ENCODE peak calls at places on chromosomes 13 and 19, in ten cellular contexts. O is amygdala; S is T-helper 2 cell; Q is RWPE1; E is H4; F is activated CD4-positive, CD25-positive, alpha-beta regulatory T cell; W is stimulated activated naive CD8-positive, alpha-beta T cell treated with anti-CD3 and anti-CD28 coated beads, Interleukin-15, amount 100 ng/mL, for 72 hours; R is fibroblast of pulmonary artery; T is mucosa of gallbladder; Z is HCT116. M is an unnamed sample.

GRCh38 chr13:96632536-96633320 is 361.5 kb downstream of the OXGR1 start:
- DNase-seq in O (no peak), S (no peak), Q (no peak), E (no peak), F (no peak), W (no peak), R (peak; percentile 23), T (no peak), Z (no peak), M (no peak)

GRCh38 chr13:85828094-85828684 is 29.0 kb upstream of the SLITRK6 start:
- DNase-seq in O (no peak), S (no peak), Q (peak; percentile 6), E (peak; percentile 4), F (no peak), W (no peak), R (peak; percentile 44), T (no peak), Z (peak; percentile 13), M (no peak)

GRCh38 chr13:101512650-101513049 is 60.2 kb downstream of the ITGBL1 start:
- DNase-seq in O (no peak), S (no peak), Q (no peak), E (no peak), F (no peak), W (no peak), R (peak; percentile 64), T (no peak), Z (no peak), M (no peak)

GRCh38 chr13:91185294-91185863 is 162.1 kb upstream of the MIR17HG start:
- DNase-seq in O (no peak), S (no peak), Q (peak; percentile 8), E (peak; percentile 17), F (no peak), W (no peak), R (peak; percentile 46), T (no peak), Z (peak; percentile 7), M (no peak)

GRCh38 chr19:2235396-2236284 is 489 bp downstream of the PLEKHJ1 start:
- DNase-seq in O (no peak), S (no peak), Q (no peak), E (no peak), F (no peak), W (peak; percentile 36), R (no peak), T (peak; percentile 51), Z (no peak), M (no peak)

GRCh38 chr19:53644061-53644816 is 12.4 kb downstream of the DPRX start:
- DNase-seq in O (no peak), S (no peak), Q (no peak), E (no peak), F (no peak), W (no peak), R (no peak), T (no peak), Z (no peak), M (no peak)

GRCh38 chr19:44570984-44571684 is 41.7 kb upstream of the CEACAM20 start:
- DNase-seq in O (no peak), S (peak; percentile 9), Q (peak; percentile 54), E (peak; percentile 39), F (no peak), W (peak; percentile 61), R (peak; percentile 91), T (peak; percentile 79), Z (peak; percentile 76), M (peak; percentile 49)

GRCh38 chr13:32491028-32491427 is 47.6 kb downstream of the N4BP2L2 start:
- DNase-seq in O (no peak), S (no peak), Q (no peak), E (no peak), F (no peak), W (no peak), R (no peak), T (no peak), Z (no peak), M (no peak)

GRCh38 chr19:31875550-31875949 is 469.9 kb upstream of the ZNF507 start:
- DNase-seq in O (no peak), S (no peak), Q (no peak), E (no peak), F (no peak), W (no peak), R (no peak), T (no peak), Z (no peak), M (no peak)

GRCh38 chr19:13838071-13838942 is 38.6 kb upstream of the NANOS3 start:
- DNase-seq in O (no peak), S (peak; percentile 15), Q (no peak), E (no peak), F (no peak), W (no peak), R (no peak), T (no peak), Z (no peak), M (no peak)

GRCh38 chr19:1237754-1238372 is at the start of gene CBARP:
- DNase-seq in O (no peak), S (no peak), Q (no peak), E (no peak), F (no peak), W (no peak), R (peak; percentile 32), T (no peak), Z (no peak), M (no peak)

GRCh38 chr13:23956106-23956505 is 58.8 kb upstream of the C1QTNF9B start:
- DNase-seq in O (no peak), S (no peak), Q (peak; percentile 77), E (peak; percentile 24), F (no peak), W (no peak), R (peak; percentile 41), T (peak; percentile 61), Z (peak; percentile 31), M (no peak)

GRCh38 chr13:67650471-67650870 is 420.3 kb upstream of the PCDH9 start:
- DNase-seq in O (no peak), S (no peak), Q (no peak), E (no peak), F (no peak), W (no peak), R (no peak), T (no peak), Z (no peak), M (no peak)

GRCh38 chr13:50993908-50994307 is 84.3 kb downstream of the RNASEH2B start:
- DNase-seq in O (no peak), S (no peak), Q (no peak), E (no peak), F (no peak), W (no peak), R (peak; percentile 81), T (no peak), Z (no peak), M (no peak)

GRCh38 chr19:32814624-32815023 is 54.9 kb downstream of the SLC7A9 start:
- DNase-seq in O (no peak), S (no peak), Q (no peak), E (no peak), F (no peak), W (no peak), R (no peak), T (no peak), Z (no peak), M (no peak)

GRCh38 chr19:33953592-33953991 is 156.9 kb downstream of the KCTD15 start:
- DNase-seq in O (no peak), S (no peak), Q (no peak), E (no peak), F (no peak), W (no peak), R (peak; percentile 3), T (no peak), Z (no peak), M (no peak)

GRCh38 chr13:66410314-66410713 is 819.8 kb downstream of the PCDH9 start:
- DNase-seq in O (no peak), S (no peak), Q (no peak), E (no peak), F (no peak), W (no peak), R (no peak), T (no peak), Z (no peak), M (no peak)

GRCh38 chr13:45851171-45851889 is at the start of gene SIAH3:
- DNase-seq in O (no peak), S (no peak), Q (no peak), E (no peak), F (no peak), W (peak; percentile 21), R (peak; percentile 18), T (no peak), Z (no peak), M (peak; percentile 18)

GRCh38 chr19:38683393-38684077 is 36.1 kb downstream of the ACTN4 start:
- DNase-seq in O (no peak), S (peak; percentile 48), Q (peak; percentile 94), E (peak; percentile 100), F (no peak), W (no peak), R (peak; percentile 88), T (peak; percentile 94), Z (peak; percentile 99), M (no peak)

GRCh38 chr13:50236898-50237318 is 221.7 kb downstream of the KCNRG start:
- DNase-seq in O (no peak), S (no peak), Q (no peak), E (no peak), F (no peak), W (peak; percentile 71), R (peak; percentile 22), T (no peak), Z (no peak), M (no peak)

GRCh38 chr19:51508059-51508733 is 6.6 kb upstream of the SIGLEC12 start:
- DNase-seq in O (no peak), S (no peak), Q (no peak), E (no peak), F (no peak), W (no peak), R (no peak), T (no peak), Z (no peak), M (no peak)

GRCh38 chr13:83666126-83666525 is 216.1 kb downstream of the SLITRK1 start:
- DNase-seq in O (no peak), S (no peak), Q (no peak), E (no peak), F (no peak), W (no peak), R (no peak), T (no peak), Z (no peak), M (no peak)

GRCh38 chr19:7899751-7900352 is 3.8 kb upstream of the MAP2K7 start:
- DNase-seq in O (no peak), S (no peak), Q (no peak), E (no peak), F (no peak), W (no peak), R (no peak), T (no peak), Z (no peak), M (no peak)

GRCh38 chr13:80141114-80141849 is 199.6 kb downstream of the SPRY2 start:
- DNase-seq in O (no peak), S (no peak), Q (no peak), E (no peak), F (no peak), W (no peak), R (peak; percentile 94), T (peak; percentile 61), Z (no peak), M (no peak)

GRCh38 chr19:7605490-7606222 is 10.0 kb downstream of the CAMSAP3 start:
- DNase-seq in O (no peak), S (peak; percentile 22), Q (no peak), E (peak; percentile 46), F (no peak), W (peak; percentile 31), R (peak; percentile 31), T (no peak), Z (peak; percentile 79), M (no peak)

GRCh38 chr13:76027131-76027530 is 391.0 kb downstream of the LMO7 start:
- DNase-seq in O (no peak), S (no peak), Q (no peak), E (no peak), F (no peak), W (no peak), R (no peak), T (no peak), Z (no peak), M (no peak)

GRCh38 chr13:97191615-97192014 is 30.5 kb upstream of the MBNL2 start:
- DNase-seq in O (no peak), S (no peak), Q (no peak), E (no peak), F (no peak), W (no peak), R (no peak), T (no peak), Z (no peak), M (no peak)